ENCODE peak calls at places on chromosomes 11 and 22, in five cellular contexts. Q is fibroblast of lung, R is GM06990, X is K562, N is right cardiac atrium. O is an unnamed sample.

GRCh38 chr11:45413156-45413833 is 127.2 kb upstream of the SYT13 start:
- DNase-seq in X (no peak), Q (no peak), R (no peak), N (no peak), O (no peak)

GRCh38 chr22:30892286-30892685 is 76.3 kb downstream of the MORC2 start:
- DNase-seq in N (no peak), Q (no peak), X (no peak), R (no peak), O (no peak)

GRCh38 chr11:65298131-65298535 is 16.5 kb upstream of the CDC42EP2 start:
- DNase-seq in R (no peak), Q (no peak), X (no peak), N (peak), O (no peak)

GRCh38 chr11:128336203-128336602 is 251.2 kb downstream of the ETS1 start:
- DNase-seq in R (no peak), N (peak), Q (peak), X (no peak), O (no peak)

GRCh38 chr22:43066844-43067385 is 22.3 kb downstream of the TTLL1 start:
- DNase-seq in Q (peak), R (no peak), N (no peak), X (no peak), O (no peak)

GRCh38 chr22:17777005-17777716 is 2.9 kb upstream of the BID start:
- DNase-seq in X (peak), R (peak), Q (no peak), N (no peak), O (peak)

GRCh38 chr22:20750461-20751184 is 23.3 kb upstream of the SERPIND1 start:
- DNase-seq in N (peak), Q (peak), X (no peak), R (peak), O (no peak)

GRCh38 chr11:68297812-68298658 is 14.4 kb upstream of the LRP5 start:
- DNase-seq in X (peak), R (peak), N (peak), Q (peak), O (no peak)

GRCh38 chr11:27468209-27468608 is 4.4 kb downstream of the LGR4 start:
- DNase-seq in Q (peak), R (no peak), N (no peak), X (no peak), O (no peak)

GRCh38 chr22:39405346-39406085 is 5.9 kb downstream of the TAB1 start:
- DNase-seq in R (no peak), N (peak), X (no peak), Q (peak), O (no peak)

GRCh38 chr11:35717043-35717442 is 54.5 kb downstream of the TRIM44 start:
- DNase-seq in X (no peak), Q (no peak), N (no peak), R (no peak), O (no peak)

GRCh38 chr22:19608114-19608494 is 83.9 kb upstream of the CLDN5 start:
- DNase-seq in X (no peak), R (no peak), Q (no peak), N (no peak), O (no peak)

GRCh38 chr11:80782135-80782885 is 1341.5 kb upstream of the TENM4 start:
- DNase-seq in R (no peak), N (no peak), X (no peak), Q (no peak), O (no peak)

GRCh38 chr11:61370349-61371005 is 8.3 kb downstream of the TMEM138 start:
- DNase-seq in X (no peak), N (no peak), Q (peak), R (no peak), O (no peak)

GRCh38 chr22:35863432-35863831 is 145.8 kb downstream of the APOL5 start:
- DNase-seq in X (no peak), R (no peak), N (no peak), Q (no peak), O (no peak)

GRCh38 chr22:35862697-35863096 is 145.0 kb downstream of the APOL5 start:
- DNase-seq in R (no peak), N (no peak), Q (no peak), X (no peak), O (no peak)

GRCh38 chr22:35870517-35871275 is 153.0 kb downstream of the APOL5 start:
- DNase-seq in R (no peak), Q (no peak), X (no peak), N (no peak), O (no peak)

GRCh38 chr22:35868938-35869337 is 151.3 kb downstream of the APOL5 start:
- DNase-seq in X (no peak), Q (peak), R (no peak), N (no peak), O (no peak)

GRCh38 chr22:35866646-35867045 is 149.0 kb downstream of the APOL5 start:
- DNase-seq in R (no peak), Q (peak), N (no peak), X (no peak), O (no peak)
- H3K4me3 ChIP-seq in R (no peak), Q (no peak), N (no peak), X (no peak), O (no peak)

GRCh38 chr11:112270551-112271180 is 10.0 kb upstream of the PLET1 start:
- DNase-seq in X (no peak), N (no peak), Q (no peak), R (no peak), O (no peak)
- H3K4me3 ChIP-seq in X (peak), N (no peak), Q (no peak), R (no peak), O (no peak)

GRCh38 chr22:27132896-27133500 is 475.6 kb downstream of the MIAT start:
- DNase-seq in X (no peak), Q (no peak), R (no peak), N (no peak), O (no peak)

GRCh38 chr22:27136596-27136995 is 479.2 kb downstream of the MIAT start:
- DNase-seq in N (no peak), Q (no peak), X (no peak), R (no peak), O (no peak)

GRCh38 chr22:27132400-27132799 is 475.0 kb downstream of the MIAT start:
- DNase-seq in Q (no peak), N (no peak), X (no peak), R (no peak), O (no peak)

GRCh38 chr22:27135582-27135981 is 478.2 kb downstream of the MIAT start:
- DNase-seq in R (no peak), N (no peak), X (no peak), Q (peak), O (no peak)

DNA sequence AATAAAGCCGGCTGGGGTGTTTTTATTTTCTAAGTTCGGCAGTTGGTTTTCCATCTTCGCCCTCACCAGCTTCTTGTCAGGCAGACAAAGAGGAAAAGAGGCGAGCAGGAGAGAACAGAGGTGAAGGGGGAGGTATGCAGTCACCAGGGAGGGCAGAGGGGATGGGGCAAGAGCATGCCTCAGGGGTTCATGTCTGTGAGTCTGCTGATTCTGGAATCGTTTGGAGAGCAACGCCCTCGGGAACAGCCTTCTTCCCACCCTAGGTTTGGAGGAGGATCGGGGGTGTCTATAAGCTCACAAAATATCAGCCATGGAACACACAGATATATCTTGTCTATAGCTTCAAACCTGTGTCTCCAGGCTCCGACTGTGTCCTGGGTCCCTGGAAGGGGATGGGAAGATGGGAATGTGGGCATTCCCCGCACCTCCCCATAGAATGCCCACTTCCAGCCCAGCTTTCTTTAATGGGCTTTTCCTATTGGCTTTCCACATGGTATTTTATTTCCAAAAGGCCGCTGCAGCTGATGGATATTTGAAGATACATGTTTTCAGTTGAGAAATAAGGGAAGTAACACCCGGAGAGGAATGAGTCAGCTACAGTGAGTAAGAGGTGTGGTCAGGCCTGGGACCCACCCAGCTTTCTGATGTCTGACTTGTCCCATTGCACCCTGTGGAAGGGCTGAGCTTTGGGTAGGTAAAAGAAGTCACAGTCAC is 476.7 kb downstream of the MIAT start:
- DNase-seq in Q (peak), N (peak), X (peak), R (peak), O (no peak)
- H3K4me3 ChIP-seq in Q (no peak), N (no peak), X (no peak), R (no peak), O (no peak)

GRCh38 chr11:100687032-100687629 is at the start of gene ARHGAP42:
- DNase-seq in X (peak), Q (peak), N (peak), R (peak), O (peak)

GRCh38 chr11:100691886-100692285 is 4.8 kb downstream of the ARHGAP42 start:
- DNase-seq in N (no peak), R (no peak), X (no peak), Q (no peak), O (no peak)

GRCh38 chr11:100686476-100686875 is 612 bp upstream of the ARHGAP42 start:
- DNase-seq in X (no peak), R (no peak), N (no peak), Q (no peak), O (no peak)

GRCh38 chr11:100687630-100688395 is 725 bp downstream of the ARHGAP42 start:
- DNase-seq in Q (peak), R (peak), X (peak), N (peak), O (peak)

GRCh38 chr11:100689141-100689540 is 2.1 kb downstream of the ARHGAP42 start:
- DNase-seq in R (no peak), X (no peak), N (no peak), Q (no peak), O (no peak)
- H3K4me3 ChIP-seq in R (no peak), X (no peak), N (peak), Q (peak), O (no peak)

GRCh38 chr11:30585892-30586250 is 282 bp downstream of the MPPED2 start:
- DNase-seq in X (no peak), Q (no peak), R (no peak), N (peak), O (no peak)

GRCh38 chr11:30586251-30587144 is at the start of gene MPPED2:
- DNase-seq in Q (no peak), N (peak), X (peak), R (peak), O (peak)

GRCh38 chr11:30581646-30582045 is 4.5 kb downstream of the MPPED2 start:
- DNase-seq in N (no peak), Q (no peak), X (no peak), R (no peak), O (no peak)

GRCh38 chr11:30583505-30584280 is 2.5 kb downstream of the MPPED2 start:
- DNase-seq in N (peak), X (no peak), R (no peak), Q (no peak), O (no peak)

GRCh38 chr11:30585067-30585891 is 874 bp downstream of the MPPED2 start:
- DNase-seq in X (no peak), N (peak), R (no peak), Q (no peak), O (no peak)
- H3K4me3 ChIP-seq in X (no peak), N (peak), R (peak), Q (peak), O (peak)

DNA sequence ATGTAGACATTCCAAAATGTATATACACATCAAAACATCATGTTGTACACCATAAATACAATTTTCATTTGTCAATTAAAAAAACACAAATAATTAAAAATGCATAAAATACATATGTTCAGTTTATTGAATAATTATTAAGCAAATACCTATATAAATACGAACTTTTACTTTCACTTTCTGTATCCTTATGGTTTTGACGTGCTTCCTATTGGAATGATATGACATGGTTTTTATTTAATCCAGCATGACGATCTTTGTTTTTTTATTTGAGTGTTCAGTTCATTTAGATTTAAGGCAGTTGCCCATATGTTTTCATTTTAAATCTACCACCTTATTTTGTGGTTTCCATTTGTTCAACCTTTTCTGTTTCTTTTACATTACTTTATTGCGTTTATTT is 198.3 kb upstream of the PLET1 start:
- DNase-seq in X (no peak), R (no peak), Q (no peak), N (no peak), O (no peak)
- H3K4me3 ChIP-seq in X (no peak), R (no peak), Q (peak), N (no peak), O (no peak)

DNA sequence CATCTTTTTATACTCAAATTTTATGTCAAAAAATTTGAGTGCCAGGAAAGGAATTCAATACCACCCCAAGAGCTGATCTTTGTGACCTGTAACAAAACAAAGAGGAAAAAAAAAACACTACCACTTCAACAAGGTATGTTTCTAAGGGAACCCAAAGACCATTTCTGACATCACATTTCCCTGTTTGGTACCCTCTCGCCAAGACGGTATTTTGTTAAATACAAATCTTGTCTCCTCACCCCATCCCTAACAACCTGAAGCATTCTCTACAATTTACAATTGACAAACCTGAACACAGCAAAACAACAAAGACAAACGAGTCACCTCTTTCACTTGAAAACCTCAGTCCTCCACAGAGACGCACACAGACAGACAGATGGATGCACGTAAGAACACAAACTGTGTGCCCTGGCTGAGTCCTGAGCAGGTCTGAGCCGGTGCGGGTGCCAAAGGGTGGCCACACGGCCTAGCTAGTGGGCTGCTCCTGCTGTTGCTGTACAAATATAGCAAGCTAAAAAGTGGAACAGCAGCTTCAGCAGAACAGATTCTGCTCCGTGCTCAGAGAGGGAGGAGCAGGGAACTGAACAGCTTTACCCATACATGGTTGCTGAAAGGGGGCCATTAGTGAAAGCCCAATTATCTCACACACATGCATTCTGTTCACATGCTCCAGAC is 28.6 kb downstream of the CELF1 start:
- DNase-seq in Q (no peak), N (no peak), R (peak), X (no peak), O (no peak)
- H3K4me3 ChIP-seq in Q (no peak), N (peak), R (peak), X (no peak), O (no peak)

DNA sequence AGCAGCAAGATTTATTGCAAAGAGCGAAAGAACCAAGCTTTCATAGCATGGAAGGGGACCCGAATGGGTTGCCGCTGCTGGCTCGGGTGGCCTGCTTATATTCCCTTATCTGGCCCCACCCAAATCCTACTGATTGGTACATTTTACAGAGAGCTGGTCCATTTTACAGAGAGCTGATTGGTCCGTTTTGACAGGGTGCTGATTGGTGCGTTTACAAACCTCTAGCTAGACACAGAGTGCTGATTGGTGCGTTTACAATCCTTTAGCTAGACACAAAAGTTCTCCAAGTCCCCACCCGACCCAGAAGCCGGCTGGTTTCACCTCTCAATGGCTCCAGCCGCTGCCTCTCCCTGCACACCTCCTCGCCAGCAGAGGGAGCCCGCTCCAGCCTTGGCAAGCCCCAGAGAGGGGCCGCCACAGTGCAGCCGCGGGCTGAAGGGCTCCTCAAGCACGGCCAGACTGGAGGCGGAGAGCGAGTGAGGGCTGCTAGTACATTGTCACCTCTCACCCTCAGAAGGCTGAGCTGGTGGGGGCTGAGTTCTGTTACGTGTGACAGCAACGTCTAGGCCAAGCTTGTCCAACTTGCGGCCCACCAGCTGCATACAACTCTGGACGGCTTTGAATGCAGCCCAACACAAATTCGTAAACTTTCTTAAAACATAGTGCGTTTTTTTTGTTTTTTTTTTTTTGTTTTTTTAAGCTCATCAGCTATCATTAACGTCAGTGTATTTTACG is 8.7 kb downstream of the PTH start:
- DNase-seq in Q (no peak), X (peak), N (peak), R (peak), O (no peak)
- H3K4me3 ChIP-seq in Q (no peak), X (no peak), N (no peak), R (peak), O (no peak)

GRCh38 chr22:48084041-48084748 is 1321.7 kb downstream of the TBC1D22A start:
- DNase-seq in R (peak), Q (no peak), X (no peak), N (no peak), O (no peak)
- H3K4me3 ChIP-seq in R (no peak), Q (no peak), X (no peak), N (no peak), O (no peak)

DNA sequence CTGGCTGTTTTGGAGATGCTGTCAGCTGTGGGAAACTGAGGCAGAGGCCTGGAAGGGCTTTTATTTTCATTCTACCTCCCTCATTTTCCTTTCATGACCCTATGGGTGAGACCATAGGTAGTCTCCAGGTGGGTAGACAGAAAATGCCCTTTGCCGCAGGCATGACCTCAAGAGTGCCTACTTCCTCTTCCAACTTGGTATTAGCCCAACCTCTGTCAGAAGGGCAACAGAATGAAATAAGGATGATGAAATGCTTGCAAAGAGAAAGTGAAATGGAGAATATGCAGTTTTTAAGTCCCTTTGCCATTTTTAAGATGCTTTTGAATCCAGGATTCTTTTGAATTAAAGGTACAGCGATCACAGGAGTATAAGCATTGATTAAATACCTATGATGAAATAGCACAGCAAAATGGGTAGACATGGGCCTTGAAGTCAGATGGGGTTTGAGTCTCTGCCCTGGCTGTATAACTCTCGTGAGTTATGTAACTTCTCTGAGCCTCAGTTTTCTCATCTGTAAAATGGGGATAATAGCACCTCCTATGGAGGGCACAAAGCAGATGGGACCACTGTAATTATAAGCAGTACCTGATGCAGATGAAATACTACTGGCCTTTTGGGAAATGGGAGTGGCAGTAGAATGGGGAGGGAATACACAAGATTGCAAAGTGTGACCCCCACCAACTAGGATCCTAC is 3.7 kb downstream of the ASPHD2 start:
- DNase-seq in N (no peak), X (no peak), Q (no peak), R (peak), O (no peak)
- H3K4me3 ChIP-seq in N (no peak), X (no peak), Q (no peak), R (no peak), O (no peak)

O was measured in Jurkat, Clone E6-1.